ENCODE peak calls at places on chromosome 16, in seven cellular contexts. J, S, U, A, E, Z and Q are unnamed samples.

GRCh38 chr16:85120006-85120340 is 7.7 kb upstream of the CIBAR2 start:
- DNase-seq in J (no peak), S (no peak), U (no peak), A (no peak), E (no peak), Z (no peak), Q (no peak)

GRCh38 chr16:12061336-12062055 is 85.0 kb downstream of the SNX29 start:
- DNase-seq in J (no peak), S (no peak), U (no peak), A (no peak), E (no peak), Z (no peak), Q (no peak)

GRCh38 chr16:85979605-85980004 is 80.6 kb downstream of the IRF8 start:
- DNase-seq in J (no peak), S (no peak), U (no peak), A (no peak), E (no peak), Z (no peak), Q (no peak)

GRCh38 chr16:70364399-70364798 is 17.7 kb downstream of the DDX19A start:
- DNase-seq in J (no peak), S (no peak), U (no peak), A (no peak), E (no peak), Z (no peak), Q (no peak)

GRCh38 chr16:54493594-54493993 is 207.0 kb upstream of the IRX3 start:
- DNase-seq in J (no peak), S (no peak), U (no peak), A (no peak), E (no peak), Z (no peak), Q (no peak)

GRCh38 chr16:71536752-71537499 is 10.7 kb downstream of the CHST4 start:
- DNase-seq in J (no peak), S (no peak), U (no peak), A (no peak), E (no peak), Z (no peak), Q (no peak)

GRCh38 chr16:46691720-46692119 is 2.3 kb downstream of the ORC6 start:
- DNase-seq in J (no peak), S (no peak), U (no peak), A (no peak), E (peak; percentile 67), Z (no peak), Q (no peak)

GRCh38 chr16:14309001-14309886 is 238.1 kb downstream of the MRTFB start:
- DNase-seq in J (no peak), S (no peak), U (no peak), A (peak; percentile 64), E (peak; percentile 31), Z (no peak), Q (no peak)

GRCh38 chr16:64282181-64282580 is 839.7 kb downstream of the CDH11 start:
- DNase-seq in J (no peak), S (no peak), U (no peak), A (no peak), E (no peak), Z (no peak), Q (no peak)

GRCh38 chr16:10879681-10880589 is 2.9 kb downstream of the CIITA start:
- DNase-seq in J (no peak), S (no peak), U (no peak), A (no peak), E (no peak), Z (no peak), Q (no peak)
- H3K4me3 ChIP-seq in J (peak overlapping the region; percentile 65), S (peak overlapping the region; percentile 69), U (peak overlapping the region; percentile 41), A (peak overlapping the region; percentile 73), E (no peak overlapping the region), Z (peak overlapping the region; percentile 71), Q (peak overlapping the region; percentile 47)

GRCh38 chr16:17368951-17369350 is 101.8 kb downstream of the XYLT1 start:
- DNase-seq in J (no peak), S (no peak), U (no peak), A (no peak), E (no peak), Z (no peak), Q (no peak)
- H3K4me3 ChIP-seq in J (peak overlapping the region; percentile 72), S (no peak overlapping the region), U (no peak overlapping the region), A (no peak overlapping the region), E (no peak overlapping the region), Z (no peak overlapping the region), Q (no peak overlapping the region)

DNA sequence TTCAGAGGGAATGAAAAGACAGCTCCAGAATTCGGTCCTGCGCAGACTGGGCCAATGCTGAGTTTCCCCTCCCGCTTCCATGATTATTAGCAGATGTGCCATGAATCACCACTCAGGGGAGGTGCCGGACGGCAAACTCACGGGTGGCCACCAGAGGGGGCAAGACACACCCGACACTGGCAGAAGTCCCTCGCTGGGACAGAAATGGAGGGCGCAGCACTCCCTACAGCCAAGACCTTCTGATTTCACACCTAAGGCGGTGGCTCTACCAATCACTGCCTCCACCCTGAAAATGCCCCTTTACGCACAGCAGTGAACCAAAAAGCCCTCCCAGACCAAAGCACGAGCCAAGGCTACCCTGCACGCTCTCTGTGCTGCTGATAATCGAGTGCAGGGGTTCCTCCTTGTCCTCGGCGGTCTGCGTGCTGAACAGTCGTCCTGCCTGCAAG is 26.8 kb downstream of the TRAP1 start:
- DNase-seq in J (peak; percentile 76), S (peak; percentile 92), U (peak; percentile 94), A (peak; percentile 96), E (peak; percentile 94), Z (peak; percentile 96), Q (peak; percentile 95)
- H3K4me3 ChIP-seq in J (no peak overlapping the region), S (peak overlapping the region; percentile 7), U (no peak overlapping the region), A (peak overlapping the region; percentile 46), E (no peak overlapping the region), Z (peak overlapping the region; percentile 32), Q (peak overlapping the region; percentile 30)

DNA sequence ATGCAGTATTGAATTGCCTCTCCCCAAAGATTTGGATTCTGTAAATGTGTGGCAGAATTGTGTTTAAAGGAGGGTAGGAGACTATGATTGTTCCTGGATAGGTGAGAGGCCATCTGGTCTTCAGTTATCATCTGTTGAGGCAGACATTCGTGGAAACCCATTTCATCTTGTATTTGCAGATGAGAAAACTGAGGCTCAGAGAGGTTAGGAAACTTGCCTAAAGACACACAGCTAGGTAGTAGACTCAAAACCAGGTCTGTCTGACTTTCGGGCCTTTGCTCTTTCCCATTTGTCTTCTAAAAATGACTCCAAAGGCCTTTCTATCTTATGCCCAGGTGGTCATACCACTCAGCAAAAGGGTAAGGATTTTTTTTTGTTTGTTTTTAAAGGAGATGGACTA is 210.3 kb downstream of the SHISA9 start:
- DNase-seq in J (no peak), S (no peak), U (no peak), A (no peak), E (no peak), Z (no peak), Q (no peak)
- H3K4me3 ChIP-seq in J (no peak overlapping the region), S (no peak overlapping the region), U (no peak overlapping the region), A (no peak overlapping the region), E (no peak overlapping the region), Z (no peak overlapping the region), Q (no peak overlapping the region)

GRCh38 chr16:2926660-2927646 is 15.2 kb downstream of the FLYWCH1 start:
- DNase-seq in J (peak; percentile 75), S (peak; percentile 91), U (peak; percentile 93), A (peak; percentile 91), E (peak; percentile 88), Z (peak; percentile 95), Q (peak; percentile 94)
- H3K4me3 ChIP-seq in J (no peak overlapping the region), S (no peak overlapping the region), U (no peak overlapping the region), A (peak overlapping the region; percentile 36), E (no peak overlapping the region), Z (no peak overlapping the region), Q (no peak overlapping the region)

DNA sequence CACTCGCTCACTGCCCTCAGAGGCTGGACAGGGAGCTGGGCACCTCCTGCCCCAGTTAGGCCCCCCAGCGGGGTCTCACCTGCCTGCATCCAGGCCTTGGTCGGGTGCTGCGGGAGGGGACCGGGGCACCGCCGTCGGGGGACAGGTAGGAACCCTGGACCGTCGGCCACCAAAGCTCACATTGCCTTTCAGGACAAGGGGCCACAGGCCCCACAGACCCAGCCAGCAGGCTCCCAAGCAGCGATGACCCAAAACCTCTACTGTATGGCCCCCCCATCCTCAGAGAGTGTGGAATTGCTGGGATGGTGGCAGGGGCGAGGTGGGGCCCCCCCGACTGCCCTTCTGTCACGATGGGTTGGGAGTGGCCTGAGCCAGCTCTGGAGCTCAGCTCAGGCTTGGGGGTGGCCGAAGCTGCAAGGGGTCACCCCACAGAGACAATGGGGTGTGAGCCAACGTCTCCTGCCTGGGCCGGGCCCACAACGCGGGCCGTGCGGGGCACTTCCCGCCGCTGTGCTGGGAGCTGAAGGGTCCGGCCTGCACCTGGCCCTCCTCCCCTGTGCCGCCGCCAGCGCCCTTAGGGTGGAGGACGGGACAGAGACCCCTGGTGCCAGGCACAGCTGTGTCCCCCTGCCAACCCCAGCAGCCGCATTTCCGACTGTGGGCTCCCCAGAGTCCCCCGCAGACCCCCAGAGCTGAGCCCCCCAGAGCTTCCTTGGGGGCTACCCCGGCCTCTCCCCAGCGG is 498 bp downstream of the IGFALS start:
- DNase-seq in J (no peak), S (no peak), U (peak; percentile 69), A (no peak), E (no peak), Z (no peak), Q (no peak)
- H3K4me3 ChIP-seq in J (no peak overlapping the region), S (no peak overlapping the region), U (no peak overlapping the region), A (no peak overlapping the region), E (no peak overlapping the region), Z (no peak overlapping the region), Q (no peak overlapping the region)

GRCh38 chr16:30401768-30402425 is 5.5 kb upstream of the ZNF771 start:
- DNase-seq in J (no peak), S (no peak), U (no peak), A (no peak), E (no peak), Z (no peak), Q (no peak)
- H3K4me3 ChIP-seq in J (no peak overlapping the region), S (no peak overlapping the region), U (no peak overlapping the region), A (no peak overlapping the region), E (no peak overlapping the region), Z (no peak overlapping the region), Q (no peak overlapping the region)

GRCh38 chr16:2031081-2031577 is 4.4 kb downstream of the NHERF2 start:
- DNase-seq in J (no peak), S (peak; percentile 81), U (no peak), A (peak; percentile 66), E (no peak), Z (no peak), Q (no peak)
- H3K4me3 ChIP-seq in J (no peak overlapping the region), S (no peak overlapping the region), U (no peak overlapping the region), A (peak overlapping the region; percentile 78), E (no peak overlapping the region), Z (no peak overlapping the region), Q (no peak overlapping the region)